ENCODE peak calls at places on chromosomes 1 and 21, in four cellular contexts. S is heart left ventricle, L is coronary artery, I is uterus. D is an unnamed sample.

GRCh38 chr1:47478090-47478489 is 40.2 kb downstream of the FOXD2 start:
- DNase-seq in L (no peak), S (no peak), I (no peak), D (no peak)

GRCh38 chr1:12276225-12276624 is 46.4 kb downstream of the VPS13D start:
- DNase-seq in I (peak; percentile 53), S (no peak), L (no peak), D (no peak)

GRCh38 chr21:45558044-45558721 is 15.9 kb upstream of the SLC19A1 start:
- DNase-seq in I (peak; percentile 8), L (peak; percentile 70), S (no peak), D (no peak)

GRCh38 chr21:39676054-39676771 is 63.5 kb downstream of the B3GALT5 start:
- DNase-seq in S (peak; percentile 53), I (no peak), L (no peak), D (no peak)

GRCh38 chr21:36966066-36966845 is at the start of gene HLCS:
- DNase-seq in S (peak; percentile 71), I (peak; percentile 68), L (peak; percentile 85), D (peak; percentile 87)

GRCh38 chr1:235504122-235504493 is at the start of gene B3GALNT2:
- DNase-seq in S (no peak), I (no peak), L (no peak), D (no peak)

GRCh38 chr1:114037503-114037890 is 58.2 kb downstream of the OLFML3 start:
- DNase-seq in L (no peak), S (no peak), I (no peak), D (no peak)

GRCh38 chr1:28755701-28756100 is 19.0 kb downstream of the YTHDF2 start:
- DNase-seq in S (no peak), I (no peak), L (no peak), D (no peak)

GRCh38 chr1:6582370-6582769 is 2.6 kb downstream of the ZBTB48 start:
- DNase-seq in L (no peak), S (no peak), I (no peak), D (no peak)

GRCh38 chr1:57966751-57967406 is 543.0 kb upstream of the DAB1 start:
- DNase-seq in L (no peak), S (no peak), I (no peak), D (no peak)

GRCh38 chr1:169892819-169893644 is 664 bp downstream of the SCYL3 start:
- DNase-seq in L (peak; percentile 77), I (no peak), S (peak; percentile 42), D (no peak)

GRCh38 chr1:169894424-169895145 is 889 bp upstream of the SCYL3 start:
- DNase-seq in I (no peak), S (no peak), L (no peak), D (no peak)

GRCh38 chr1:169896013-169896412 is 2.3 kb upstream of the SCYL3 start:
- DNase-seq in S (no peak), I (no peak), L (no peak), D (no peak)

GRCh38 chr1:169892176-169892818 is 1.4 kb downstream of the SCYL3 start:
- DNase-seq in I (no peak), S (no peak), L (no peak), D (no peak)

DNA sequence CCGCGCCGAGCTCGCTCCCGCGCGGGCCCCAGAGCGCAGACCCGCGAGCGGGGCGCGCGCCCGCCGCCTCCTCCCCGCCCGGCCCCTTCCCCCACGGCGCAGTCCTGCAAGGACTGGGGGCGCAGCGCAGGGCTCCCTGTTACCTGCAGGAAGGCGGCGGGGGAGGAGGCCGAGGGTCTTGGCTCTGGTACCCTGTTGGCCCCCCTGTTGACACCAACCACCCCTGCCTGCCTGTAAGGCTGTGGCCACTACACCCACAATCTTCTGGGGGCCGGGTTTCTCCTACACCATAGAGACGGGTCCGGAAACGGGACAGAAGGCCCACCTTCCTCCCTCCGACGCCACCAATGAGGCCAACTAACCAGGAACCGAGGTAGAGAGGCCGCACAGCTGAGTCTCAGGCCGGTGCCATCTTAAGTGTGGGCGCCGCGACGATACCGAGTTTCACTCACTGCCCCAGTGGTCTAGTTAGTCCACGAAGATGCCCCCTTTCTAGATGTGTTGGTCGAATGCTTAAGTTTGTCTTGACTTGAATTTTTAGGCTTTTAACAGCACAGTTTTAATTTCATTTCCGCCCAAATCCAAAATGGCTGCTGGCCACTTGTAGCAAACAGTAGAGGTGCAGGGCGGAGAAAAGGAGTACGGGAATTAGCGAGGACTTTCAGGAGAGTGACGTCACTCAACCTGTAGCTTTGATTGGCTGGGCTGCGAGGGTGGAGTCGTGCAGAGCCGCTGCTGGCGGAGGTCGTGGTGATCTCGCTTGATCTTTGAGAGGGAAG is at the start of gene SCYL3:
- DNase-seq in L (peak; percentile 98), S (peak; percentile 97), I (peak; percentile 91), D (peak; percentile 90)
- TF ChIP-seq CTCF in L (no peak), S (no peak), I (no peak), D (no peak)

DNA sequence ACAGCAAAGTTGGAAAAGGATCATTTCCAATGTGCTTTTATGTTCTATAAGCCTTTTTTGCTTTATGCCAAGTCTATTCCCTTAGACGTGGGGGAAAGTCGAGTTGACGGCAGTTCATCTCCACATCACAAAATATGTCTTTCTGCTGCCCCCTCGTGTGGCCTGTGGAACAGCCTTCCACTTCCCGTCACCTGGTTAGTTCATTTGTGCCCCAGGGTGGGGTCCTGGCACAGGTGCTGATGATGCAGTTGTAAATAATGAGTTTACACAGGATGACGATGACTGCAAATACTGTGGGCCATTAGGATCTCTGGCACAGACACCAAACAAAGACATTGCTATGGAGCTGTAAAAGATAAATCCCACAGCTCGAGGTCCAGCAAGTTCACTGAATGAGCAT is 10.0 kb upstream of the OTUD3 start:
- DNase-seq in L (no peak), I (no peak), S (no peak), D (no peak)
- TF ChIP-seq CTCF in L (no peak), I (peak; percentile 31), S (no peak), D (no peak)

DNA sequence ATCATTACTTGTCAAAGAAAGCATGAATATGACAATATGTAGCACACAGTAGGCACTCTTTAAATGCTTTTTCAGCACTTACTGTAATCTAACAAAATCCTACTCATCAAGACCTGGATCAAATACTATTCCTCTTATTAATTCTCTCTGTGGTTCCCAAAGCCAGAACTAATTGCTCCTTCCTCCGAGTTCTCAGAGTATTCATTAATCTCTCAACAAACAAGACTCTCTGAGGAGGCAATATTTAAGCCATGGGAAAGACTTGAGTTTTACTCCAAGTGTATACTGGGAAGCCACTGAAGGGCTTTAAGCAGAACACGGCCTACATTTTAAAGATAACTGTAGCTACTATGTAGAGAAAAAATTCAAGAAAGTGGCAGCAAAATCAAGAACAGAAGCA is 79.7 kb downstream of the ENAH start:
- DNase-seq in S (no peak), L (no peak), I (no peak), D (no peak)
- TF ChIP-seq CTCF in S (no peak), L (no peak), I (no peak), D (no peak)

GRCh38 chr1:25503551-25504426 is 39.6 kb upstream of the LDLRAP1 start:
- DNase-seq in S (peak; percentile 56), L (no peak), I (no peak), D (no peak)
- TF ChIP-seq CTCF in S (peak; percentile 41), L (peak; percentile 26), I (no peak), D (peak; percentile 41)

GRCh38 chr1:111748618-111749337 is 6.9 kb upstream of the DDX20 start:
- DNase-seq in L (no peak), I (no peak), S (no peak), D (no peak)
- TF ChIP-seq CTCF in L (no peak), I (no peak), S (no peak), D (no peak)